ENCODE peak calls at places on chromosomes 7 and 10, in four cellular contexts. One of them, this sample, is unnamed.

GRCh38 chr7:112262804-112263203 is 56.3 kb downstream of the ZNF277 start:
- DNase-seq in mucosa of gallbladder: no peak
- DNase-seq in heart right ventricle: no peak
- DNase-seq in CD8-positive, alpha-beta memory T cell: no peak
- DNase-seq in this sample: no peak

GRCh38 chr7:95907337-95907736 is 135.0 kb downstream of the DYNC1I1 start:
- DNase-seq in mucosa of gallbladder: no peak
- DNase-seq in CD8-positive, alpha-beta memory T cell: no peak
- DNase-seq in heart right ventricle: no peak
- DNase-seq in this sample: no peak

GRCh38 chr10:113115534-113115933 is 165.5 kb downstream of the TCF7L2 start:
- DNase-seq in CD8-positive, alpha-beta memory T cell: no peak
- DNase-seq in mucosa of gallbladder: no peak
- DNase-seq in heart right ventricle: no peak
- DNase-seq in this sample: no peak

GRCh38 chr7:70698219-70698832 is 433.6 kb upstream of the GALNT17 start:
- DNase-seq in CD8-positive, alpha-beta memory T cell: peak; percentile 62
- DNase-seq in mucosa of gallbladder: peak; percentile 48
- DNase-seq in heart right ventricle: no peak
- DNase-seq in this sample: peak; percentile 40

GRCh38 chr10:60208676-60209269 is 180.9 kb downstream of the ANK3 start:
- DNase-seq in heart right ventricle: no peak
- DNase-seq in mucosa of gallbladder: no peak
- DNase-seq in CD8-positive, alpha-beta memory T cell: no peak
- DNase-seq in this sample: no peak

GRCh38 chr7:117138943-117139690 is 183.7 kb downstream of the WNT2 start:
- DNase-seq in CD8-positive, alpha-beta memory T cell: no peak
- DNase-seq in heart right ventricle: no peak
- DNase-seq in mucosa of gallbladder: no peak
- DNase-seq in this sample: no peak

GRCh38 chr7:84783161-84783803 is 403.6 kb downstream of the SEMA3D start:
- DNase-seq in mucosa of gallbladder: no peak
- DNase-seq in heart right ventricle: no peak
- DNase-seq in CD8-positive, alpha-beta memory T cell: no peak
- DNase-seq in this sample: no peak

GRCh38 chr10:31619410-31620095 is 300.5 kb downstream of the ZEB1 start:
- DNase-seq in CD8-positive, alpha-beta memory T cell: no peak
- DNase-seq in heart right ventricle: peak; percentile 26
- DNase-seq in mucosa of gallbladder: no peak
- DNase-seq in this sample: no peak

GRCh38 chr10:19412531-19412930 is 363.9 kb downstream of the MALRD1 start:
- DNase-seq in CD8-positive, alpha-beta memory T cell: no peak
- DNase-seq in mucosa of gallbladder: no peak
- DNase-seq in heart right ventricle: no peak
- DNase-seq in this sample: no peak

GRCh38 chr10:14751576-14752330 is 22.9 kb downstream of the FAM107B start:
- DNase-seq in heart right ventricle: peak; percentile 65
- DNase-seq in mucosa of gallbladder: peak; percentile 40
- DNase-seq in CD8-positive, alpha-beta memory T cell: no peak
- DNase-seq in this sample: peak; percentile 14

This sample was measured in thyroid gland.